ENCODE peak calls at places on chromosomes 7 and 10, in five cellular contexts. One of them, this sample, is unnamed.

GRCh38 chr7:50838675-50839377 is 56.1 kb upstream of the GRB10 start:
- DNase-seq in KBM-7: no peak
- DNase-seq in NCI-H1105 treated with DMSO at 0.1 percent for 48 hours: no peak
- DNase-seq in psoas muscle: peak; percentile 67
- DNase-seq in B cell: no peak
- DNase-seq in this sample: no peak

GRCh38 chr7:80439894-80440811 is 71.7 kb downstream of the GNAT3 start:
- DNase-seq in KBM-7: no peak
- DNase-seq in NCI-H1105 treated with DMSO at 0.1 percent for 48 hours: no peak
- DNase-seq in psoas muscle: no peak
- DNase-seq in B cell: no peak
- DNase-seq in this sample: no peak

GRCh38 chr10:73789659-73790055 is 4.3 kb downstream of the ZSWIM8 start:
- DNase-seq in KBM-7: no peak
- DNase-seq in NCI-H1105 treated with DMSO at 0.1 percent for 48 hours: no peak
- DNase-seq in psoas muscle: no peak
- DNase-seq in B cell: no peak
- DNase-seq in this sample: no peak

GRCh38 chr7:154886591-154886990 is 116.3 kb downstream of the PAXIP1 start:
- DNase-seq in KBM-7: no peak
- DNase-seq in NCI-H1105 treated with DMSO at 0.1 percent for 48 hours: no peak
- DNase-seq in psoas muscle: no peak
- DNase-seq in B cell: no peak
- DNase-seq in this sample: no peak

GRCh38 chr7:125670926-125671572 is 741.4 kb upstream of the POT1 start:
- DNase-seq in KBM-7: peak; percentile 61
- DNase-seq in NCI-H1105 treated with DMSO at 0.1 percent for 48 hours: peak; percentile 8
- DNase-seq in psoas muscle: no peak
- DNase-seq in B cell: no peak
- DNase-seq in this sample: no peak

GRCh38 chr10:119425102-119425880 is 117.2 kb downstream of the RGS10 start:
- DNase-seq in KBM-7: no peak
- DNase-seq in NCI-H1105 treated with DMSO at 0.1 percent for 48 hours: no peak
- DNase-seq in psoas muscle: no peak
- DNase-seq in B cell: no peak
- DNase-seq in this sample: no peak

GRCh38 chr10:56349611-56350010 is 11.4 kb downstream of the ZWINT start:
- DNase-seq in KBM-7: no peak
- DNase-seq in NCI-H1105 treated with DMSO at 0.1 percent for 48 hours: no peak
- DNase-seq in psoas muscle: no peak
- DNase-seq in B cell: no peak
- DNase-seq in this sample: no peak

GRCh38 chr7:44100458-44101303 is 3.5 kb upstream of the AEBP1 start:
- DNase-seq in KBM-7: no peak
- DNase-seq in NCI-H1105 treated with DMSO at 0.1 percent for 48 hours: no peak
- DNase-seq in psoas muscle: no peak
- DNase-seq in B cell: no peak
- DNase-seq in this sample: no peak

GRCh38 chr7:148078126-148078525 is 512.4 kb upstream of the C7orf33 start:
- DNase-seq in KBM-7: no peak
- DNase-seq in NCI-H1105 treated with DMSO at 0.1 percent for 48 hours: peak; percentile 73
- DNase-seq in psoas muscle: no peak
- DNase-seq in B cell: no peak
- DNase-seq in this sample: no peak

GRCh38 chr7:35334511-35334910 is 80.6 kb upstream of the TBX20 start:
- DNase-seq in KBM-7: no peak
- DNase-seq in NCI-H1105 treated with DMSO at 0.1 percent for 48 hours: no peak
- DNase-seq in psoas muscle: no peak
- DNase-seq in B cell: no peak
- DNase-seq in this sample: no peak

GRCh38 chr7:15603124-15603523 is 41.3 kb upstream of the AGMO start:
- DNase-seq in KBM-7: no peak
- DNase-seq in NCI-H1105 treated with DMSO at 0.1 percent for 48 hours: no peak
- DNase-seq in psoas muscle: no peak
- DNase-seq in B cell: no peak
- DNase-seq in this sample: no peak

GRCh38 chr10:29924436-29924835 is 134.9 kb downstream of the JCAD start:
- DNase-seq in KBM-7: no peak
- DNase-seq in NCI-H1105 treated with DMSO at 0.1 percent for 48 hours: no peak
- DNase-seq in psoas muscle: no peak
- DNase-seq in B cell: no peak
- DNase-seq in this sample: no peak

GRCh38 chr7:92835140-92835850 is 1.1 kb downstream of the CDK6 start:
- DNase-seq in KBM-7: peak; percentile 83
- DNase-seq in NCI-H1105 treated with DMSO at 0.1 percent for 48 hours: peak; percentile 39
- DNase-seq in psoas muscle: peak; percentile 37
- DNase-seq in B cell: peak; percentile 67
- DNase-seq in this sample: peak; percentile 40